ENCODE peak calls at places on chromosomes 12 and 14, in five cellular contexts. R is heart left ventricle, K is GM23248, C is WERI-Rb-1, U is heart right ventricle. G is an unnamed sample.

GRCh38 chr12:52362118-52362726 is 5.1 kb downstream of the KRT85 start:
- DNase-seq in R (no peak), K (no peak), U (no peak), C (peak), G (no peak)

GRCh38 chr14:100552524-100553125 is 34.6 kb downstream of the BEGAIN start:
- DNase-seq in U (no peak), R (no peak), C (no peak), K (no peak), G (no peak)

GRCh38 chr12:50839032-50839431 is 3.7 kb upstream of the TMPRSS12 start:
- DNase-seq in R (no peak), U (no peak), C (no peak), K (peak), G (no peak)

GRCh38 chr14:53180272-53181221 is 27.4 kb upstream of the DDHD1 start:
- DNase-seq in C (peak), R (no peak), K (peak), U (no peak), G (no peak)

GRCh38 chr12:10562306-10562933 is 51.0 kb downstream of the MAGOHB start:
- DNase-seq in R (no peak), K (peak), C (no peak), U (no peak), G (no peak)

GRCh38 chr12:62933220-62933870 is 1.6 kb downstream of the PPM1H start:
- DNase-seq in R (peak), C (peak), K (no peak), U (peak), G (peak)

GRCh38 chr14:67510121-67510520 is 21.6 kb upstream of the TMEM229B start:
- DNase-seq in R (no peak), K (peak), U (no peak), C (no peak), G (no peak)

GRCh38 chr14:49982522-49982951 is 89.7 kb downstream of the ARF6 start:
- DNase-seq in R (no peak), C (no peak), K (peak), U (no peak), G (no peak)

GRCh38 chr12:42798811-42799438 is 209.4 kb upstream of the PRICKLE1 start:
- DNase-seq in R (no peak), U (no peak), K (peak), C (no peak), G (no peak)

GRCh38 chr14:90184571-90185266 is 71.6 kb upstream of the PSMC1 start:
- DNase-seq in U (no peak), C (no peak), K (no peak), R (no peak), G (no peak)

DNA sequence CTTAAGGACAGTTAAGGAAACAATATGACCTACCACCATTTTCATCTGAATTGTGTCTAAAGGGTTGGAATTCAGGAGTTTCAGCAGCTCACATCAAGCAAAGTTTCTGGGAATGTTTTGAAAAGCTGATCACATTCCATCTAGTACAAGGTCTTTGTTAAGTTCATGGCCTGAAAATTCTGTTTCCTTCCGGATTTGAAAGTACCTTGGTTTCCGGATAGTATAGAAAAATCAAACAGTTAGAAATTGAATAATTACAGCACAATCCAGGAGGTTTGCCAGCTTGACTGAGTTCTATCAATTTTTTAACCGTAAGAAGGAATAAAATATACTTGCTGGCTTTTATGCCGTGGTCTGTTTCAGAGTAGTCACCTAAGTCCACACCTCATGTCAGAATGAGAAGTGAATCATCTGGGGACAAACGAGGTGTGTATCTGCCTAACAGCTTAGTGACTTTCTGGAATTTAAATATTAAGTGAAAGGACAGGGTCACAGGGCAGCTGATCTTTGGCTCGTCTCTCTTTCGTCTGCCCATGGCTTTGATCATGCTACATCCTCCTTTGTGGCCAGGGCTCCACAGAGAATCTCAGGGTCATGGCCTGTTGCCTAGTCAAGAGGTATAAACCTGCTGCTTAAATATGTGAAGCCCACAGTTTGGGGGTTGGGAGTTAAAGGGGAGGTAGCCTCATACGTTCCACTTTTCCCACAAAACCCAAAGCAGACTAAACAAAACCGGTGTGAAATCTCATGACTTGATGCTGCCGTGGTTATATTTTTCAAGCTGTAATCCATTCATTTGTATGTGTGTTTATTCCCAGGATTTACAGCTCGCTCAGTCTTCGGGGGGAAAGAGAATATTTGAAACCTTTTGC is 136.8 kb downstream of the HMGA2 start:
- DNase-seq in K (no peak), U (no peak), R (no peak), C (no peak), G (no peak)
- H3K27ac ChIP-seq in K (no peak), U (no peak), R (no peak), C (no peak), G (no peak)

DNA sequence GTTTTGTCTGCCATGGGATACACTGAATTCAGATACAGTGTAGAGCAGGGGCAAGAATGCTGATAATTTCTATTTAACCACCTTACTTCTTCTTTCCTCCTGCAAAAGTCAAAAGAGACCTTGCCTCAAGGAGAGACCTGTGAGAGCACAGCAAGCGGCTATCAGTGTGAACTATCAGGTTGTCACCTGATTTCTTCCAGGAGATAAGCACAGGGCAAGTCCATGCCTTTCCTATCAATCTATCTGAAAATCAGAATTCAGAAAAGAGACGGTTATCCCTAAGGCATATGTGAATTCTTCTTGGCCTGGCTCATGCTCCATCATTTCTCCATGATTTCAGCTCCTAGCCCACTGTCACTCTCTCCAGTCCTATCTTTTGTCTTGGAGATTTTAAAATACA is 128.9 kb upstream of the CCND2 start:
- DNase-seq in R (no peak), C (no peak), U (no peak), K (no peak), G (no peak)
- H3K27ac ChIP-seq in R (no peak), C (no peak), U (no peak), K (no peak), G (no peak)

DNA sequence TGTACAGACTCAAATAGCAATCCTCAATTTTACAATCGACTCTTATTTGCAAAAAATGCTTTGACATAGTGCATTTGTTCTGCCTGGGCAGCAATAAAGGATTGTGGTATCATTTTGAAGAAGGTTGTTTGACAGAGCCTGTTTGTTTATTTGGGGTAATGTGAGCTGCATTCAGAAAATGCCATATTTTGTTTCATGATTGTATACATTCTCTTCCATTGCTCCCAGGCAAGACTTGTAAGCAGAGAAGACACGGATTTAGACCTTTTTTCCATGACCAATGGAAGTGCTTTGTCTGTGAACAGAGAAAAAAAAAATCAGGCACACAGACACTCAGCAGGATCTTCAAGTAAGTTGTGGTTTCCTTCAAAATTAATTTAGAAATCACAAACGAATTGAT is 35.5 kb upstream of the ALX1 start:
- DNase-seq in U (no peak), C (no peak), R (no peak), K (no peak), G (no peak)
- H3K27ac ChIP-seq in U (no peak), C (no peak), R (no peak), K (no peak), G (no peak)

DNA sequence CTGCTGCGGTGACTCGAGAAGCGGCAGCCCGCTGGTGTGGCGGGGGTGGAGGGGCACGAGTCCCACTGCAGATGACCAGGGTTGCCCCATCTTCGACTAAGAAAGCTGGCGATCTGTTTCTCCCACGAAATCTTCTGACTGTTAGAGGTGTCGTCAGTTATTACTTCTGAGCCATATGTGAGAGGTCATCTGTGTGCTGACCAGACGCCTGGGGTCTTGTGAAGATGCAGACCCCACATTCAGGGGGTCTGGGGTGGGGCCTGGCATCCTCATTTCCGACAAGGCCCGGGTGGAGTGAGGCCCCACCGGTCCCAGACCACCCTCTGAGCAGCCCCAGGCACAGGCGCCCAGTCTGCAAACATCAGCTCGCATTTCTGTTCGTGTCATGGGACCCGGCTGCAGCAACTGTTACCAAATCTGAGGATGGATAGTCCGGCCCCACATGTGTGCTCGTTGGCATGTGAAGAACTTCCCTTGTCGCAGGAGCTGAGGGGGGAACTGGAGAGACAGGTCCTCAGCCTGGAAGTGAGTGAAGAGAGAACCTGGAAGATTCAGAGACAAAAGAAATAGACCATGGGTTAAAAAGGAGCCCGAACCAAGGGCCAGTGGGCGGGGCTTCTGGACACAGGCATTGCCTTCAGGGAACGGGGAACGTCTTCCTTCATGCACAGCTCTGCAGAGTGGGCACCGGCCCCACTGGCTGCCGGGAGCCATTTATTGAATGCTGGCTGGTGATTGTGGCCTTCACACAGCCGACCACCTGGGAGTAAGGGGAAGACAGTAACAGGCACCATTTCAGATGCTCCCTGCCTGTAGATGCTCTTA is 135.2 kb downstream of the ADGRD1 start:
- DNase-seq in K (no peak), C (peak), R (peak), U (no peak), G (no peak)
- H3K27ac ChIP-seq in K (no peak), C (no peak), R (peak), U (no peak), G (no peak)

GRCh38 chr12:3242199-3242863 is 165.2 kb downstream of the TSPAN9 start:
- DNase-seq in R (peak), U (peak), K (no peak), C (peak), G (no peak)

GRCh38 chr12:3238196-3238595 is 161.0 kb downstream of the TSPAN9 start:
- DNase-seq in R (no peak), K (no peak), U (no peak), C (no peak), G (no peak)

GRCh38 chr12:3243376-3244084 is 166.4 kb downstream of the TSPAN9 start:
- DNase-seq in K (no peak), U (no peak), R (no peak), C (peak), G (no peak)

GRCh38 chr12:3244219-3244750 is 167.1 kb downstream of the TSPAN9 start:
- DNase-seq in K (no peak), U (no peak), R (no peak), C (peak), G (no peak)

GRCh38 chr12:3241621-3242020 is 164.4 kb downstream of the TSPAN9 start:
- DNase-seq in U (peak), R (peak), K (no peak), C (no peak), G (no peak)
- H3K27ac ChIP-seq in U (peak), R (peak), K (no peak), C (peak), G (peak)